ENCODE peak calls at places on chromosome 15, in four cellular contexts. R is H9; J is CD8-positive, alpha-beta T cell; Y is left lung. G is an unnamed sample.

GRCh38 chr15:29344474-29344873 is 74.9 kb upstream of the NSMCE3 start:
- DNase-seq in Y (no peak), J (no peak), R (no peak), G (no peak)

GRCh38 chr15:89837134-89837829 is 22.6 kb upstream of the ANPEP start:
- DNase-seq in Y (no peak), R (no peak), J (no peak), G (no peak)

GRCh38 chr15:41849204-41849603 is 10.6 kb downstream of the PLA2G4B start:
- DNase-seq in R (no peak), J (no peak), Y (no peak), G (no peak)

GRCh38 chr15:60462027-60462426 is 16.9 kb downstream of the ICE2 start:
- DNase-seq in R (no peak), J (no peak), Y (no peak), G (no peak)

GRCh38 chr15:92528736-92529135 is 126.8 kb downstream of the FAM174B start:
- DNase-seq in J (no peak), R (no peak), Y (no peak), G (no peak)

GRCh38 chr15:71811752-71812735 is 1.7 kb downstream of the NR2E3 start:
- DNase-seq in J (no peak), R (no peak), Y (peak; percentile 77), G (no peak)

GRCh38 chr15:85542488-85542887 is 162.1 kb downstream of the AKAP13 start:
- DNase-seq in J (no peak), Y (no peak), R (no peak), G (no peak)

GRCh38 chr15:44325568-44325967 is 37.0 kb downstream of the GOLM2 start:
- DNase-seq in R (no peak), J (no peak), Y (no peak), G (no peak)

GRCh38 chr15:100338971-100339444 is 2.8 kb downstream of the ADAMTS17 start:
- DNase-seq in R (peak; percentile 78), J (peak; percentile 79), Y (no peak), G (peak; percentile 81)

GRCh38 chr15:57273366-57273765 is 102.9 kb upstream of the CGNL1 start:
- DNase-seq in J (no peak), Y (no peak), R (no peak), G (no peak)

GRCh38 chr15:42553549-42553948 is 4.9 kb downstream of the HAUS2 start:
- DNase-seq in Y (no peak), R (no peak), J (no peak), G (no peak)

GRCh38 chr15:22978691-22979068 is 1.5 kb downstream of the CYFIP1 start:
- DNase-seq in Y (no peak), R (no peak), J (no peak), G (no peak)

GRCh38 chr15:22845289-22845900 is 6.9 kb downstream of the NIPA2 start:
- DNase-seq in Y (no peak), J (no peak), R (peak; percentile 66), G (no peak)

GRCh38 chr15:41840673-41841072 is 2.0 kb downstream of the PLA2G4B start:
- DNase-seq in R (no peak), Y (peak; percentile 43), J (no peak), G (no peak)

GRCh38 chr15:36950371-36950770 is 150.0 kb downstream of the MEIS2 start:
- DNase-seq in R (no peak), Y (no peak), J (no peak), G (no peak)

GRCh38 chr15:62109457-62109856 is 42.7 kb downstream of the C2CD4A start:
- DNase-seq in Y (no peak), J (no peak), R (no peak), G (no peak)

GRCh38 chr15:81296673-81297072 is 27.3 kb downstream of the STARD5 start:
- DNase-seq in J (peak; percentile 87), Y (peak; percentile 84), R (no peak), G (peak; percentile 67)

GRCh38 chr15:90598053-90598577 is 68.4 kb downstream of the CRTC3 start:
- DNase-seq in R (peak; percentile 72), Y (no peak), J (no peak), G (peak; percentile 23)

GRCh38 chr15:45126535-45127158 is 3.0 kb downstream of the DUOXA1 start:
- DNase-seq in Y (no peak), R (no peak), J (no peak), G (peak; percentile 63)

GRCh38 chr15:63514533-63514943 is 10.1 kb downstream of the USP3 start:
- DNase-seq in R (no peak), Y (no peak), J (no peak), G (peak; percentile 64)

GRCh38 chr15:52794665-52795463 is 4.7 kb upstream of the ONECUT1 start:
- DNase-seq in Y (no peak), R (no peak), J (no peak), G (no peak)
- H3K4me1 ChIP-seq in Y (peaks cover 6% of the 10 kb centered on the region), R (peaks cover 19% of the 10 kb centered on the region), J (peaks cover 10% of the 10 kb centered on the region), G (peaks cover 5% of the 10 kb centered on the region)

DNA sequence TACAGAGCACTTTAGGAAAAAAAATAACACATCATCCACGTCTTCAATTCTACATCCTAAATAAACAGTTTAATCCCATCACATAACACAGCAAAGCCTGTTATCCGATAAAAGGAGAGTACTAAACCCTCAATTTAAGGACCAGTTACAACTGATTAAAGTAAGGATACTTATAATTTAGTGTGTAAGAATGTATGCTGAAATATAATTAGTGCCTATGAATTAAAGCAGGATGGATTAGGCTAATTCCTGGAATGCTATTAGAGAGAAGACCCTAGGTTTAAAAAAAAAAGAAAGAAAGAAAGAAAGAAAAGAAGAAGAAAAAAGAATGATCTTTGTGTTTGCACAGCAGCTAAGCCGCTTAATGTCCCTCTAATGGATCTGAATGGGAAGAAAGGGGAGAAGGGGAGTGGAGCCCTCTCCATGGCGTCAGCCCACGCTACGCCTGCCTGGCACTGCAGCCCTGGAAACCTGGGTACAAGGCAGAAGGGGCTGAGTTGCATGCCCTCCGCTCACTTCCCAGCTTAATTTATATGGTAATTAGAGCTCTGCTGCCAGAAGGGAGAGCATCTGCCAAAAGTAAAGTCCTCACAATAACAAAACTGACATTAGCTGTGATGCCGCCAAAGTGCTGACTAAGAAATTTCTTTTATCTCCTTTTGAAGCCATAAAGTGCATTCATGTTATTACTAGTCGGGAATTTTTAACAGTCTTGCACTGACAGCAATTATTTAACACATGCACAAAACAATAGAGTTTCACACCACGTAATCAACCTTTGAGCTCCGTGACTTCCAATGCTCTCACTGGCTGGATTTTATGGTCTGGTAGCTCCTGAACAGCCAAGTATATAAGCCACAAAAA is 89.9 kb downstream of the FSIP1 start:
- DNase-seq in J (no peak), R (peak; percentile 35), Y (no peak), G (peak; percentile 42)
- H3K4me1 ChIP-seq in J (no peaks in the 10 kb centered on the region), R (no peaks in the 10 kb centered on the region), Y (no peaks in the 10 kb centered on the region), G (no peaks in the 10 kb centered on the region)

GRCh38 chr15:98537516-98538060 is 110.8 kb upstream of the IGF1R start:
- DNase-seq in R (no peak), Y (no peak), J (no peak), G (no peak)
- H3K4me1 ChIP-seq in R (no peaks in the 10 kb centered on the region), Y (no peaks in the 10 kb centered on the region), J (no peaks in the 10 kb centered on the region), G (no peaks in the 10 kb centered on the region)

GRCh38 chr15:74392902-74393301 is 25.5 kb upstream of the CYP11A1 start:
- DNase-seq in Y (peak; percentile 43), J (no peak), R (no peak), G (no peak)

GRCh38 chr15:74391604-74392401 is 24.4 kb upstream of the CYP11A1 start:
- DNase-seq in J (no peak), Y (no peak), R (no peak), G (no peak)

GRCh38 chr15:74394090-74394846 is 26.8 kb upstream of the CYP11A1 start:
- DNase-seq in R (no peak), Y (no peak), J (no peak), G (no peak)

GRCh38 chr15:74392402-74392876 is 25.0 kb upstream of the CYP11A1 start:
- DNase-seq in Y (no peak), J (no peak), R (no peak), G (no peak)

GRCh38 chr15:74393423-74393822 is 26.0 kb upstream of the CYP11A1 start:
- DNase-seq in Y (peak; percentile 60), R (no peak), J (no peak), G (no peak)
- H3K4me1 ChIP-seq in Y (no peaks in the 10 kb centered on the region), R (no peaks in the 10 kb centered on the region), J (peaks cover 25% of the 10 kb centered on the region), G (no peaks in the 10 kb centered on the region)

GRCh38 chr15:76342046-76342381 is 5.4 kb downstream of the ISL2 start:
- DNase-seq in R (peak; percentile 43), Y (no peak), J (no peak), G (no peak)

GRCh38 chr15:76340802-76341365 is 4.3 kb downstream of the ISL2 start:
- DNase-seq in Y (peak; percentile 81), R (peak; percentile 40), J (peak; percentile 64), G (peak; percentile 44)

GRCh38 chr15:76342382-76343201 is 6.0 kb downstream of the ISL2 start:
- DNase-seq in J (no peak), R (peak; percentile 83), Y (peak; percentile 83), G (peak; percentile 44)

GRCh38 chr15:76340198-76340801 is 3.7 kb downstream of the ISL2 start:
- DNase-seq in R (peak; percentile 47), J (peak; percentile 60), Y (peak; percentile 82), G (no peak)

GRCh38 chr15:76341366-76342045 is 4.9 kb downstream of the ISL2 start:
- DNase-seq in R (peak; percentile 76), Y (no peak), J (no peak), G (no peak)
- H3K4me1 ChIP-seq in R (peaks cover 3% of the 10 kb centered on the region), Y (peaks cover 18% of the 10 kb centered on the region), J (peaks cover 71% of the 10 kb centered on the region), G (peaks cover 17% of the 10 kb centered on the region)

GRCh38 chr15:52178765-52179164 is 12.4 kb downstream of the GNB5 start:
- DNase-seq in R (no peak), Y (no peak), J (peak; percentile 50), G (no peak)
- H3K4me1 ChIP-seq in R (peaks cover 4% of the 10 kb centered on the region), Y (peaks cover 9% of the 10 kb centered on the region), J (peaks cover 16% of the 10 kb centered on the region), G (no peaks in the 10 kb centered on the region)

DNA sequence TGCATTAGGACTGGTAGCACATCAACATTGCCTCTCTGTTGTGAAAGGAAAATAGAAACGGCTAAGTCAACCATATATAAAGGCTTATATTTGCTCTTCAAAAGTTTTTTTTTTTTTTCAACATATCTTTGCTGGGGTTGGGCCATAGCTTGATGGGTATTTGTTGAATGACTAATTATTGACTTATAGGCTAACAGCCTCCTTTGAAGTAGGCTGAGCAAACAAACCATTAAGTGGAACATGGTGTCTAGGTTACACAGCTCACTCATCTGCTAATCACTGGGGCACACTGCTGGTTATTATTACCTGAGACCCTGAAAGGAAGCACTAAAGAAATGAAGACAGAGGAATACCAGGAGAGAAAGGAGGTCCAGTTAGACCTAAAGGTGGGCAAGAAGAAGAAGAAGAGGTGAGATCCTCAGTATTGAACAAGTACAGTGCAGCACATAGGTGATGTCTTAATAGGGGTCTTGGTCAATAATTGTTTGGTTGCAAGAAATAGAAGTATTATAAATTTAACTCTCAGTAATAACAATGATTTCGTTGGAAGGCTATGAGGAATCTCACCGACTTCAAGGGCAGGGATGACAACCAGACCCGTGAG is 139.4 kb downstream of the RPLP1 start:
- DNase-seq in Y (no peak), R (no peak), J (no peak), G (peak; percentile 88)
- H3K4me1 ChIP-seq in Y (peaks cover 19% of the 10 kb centered on the region), R (no peaks in the 10 kb centered on the region), J (peaks cover 12% of the 10 kb centered on the region), G (no peaks in the 10 kb centered on the region)

GRCh38 chr15:77057650-77058049 is 13.3 kb downstream of the TSPAN3 start:
- DNase-seq in J (no peak), R (no peak), Y (no peak), G (no peak)
- H3K4me1 ChIP-seq in J (peaks cover 13% of the 10 kb centered on the region), R (peaks cover 2% of the 10 kb centered on the region), Y (peaks cover 20% of the 10 kb centered on the region), G (peaks cover 12% of the 10 kb centered on the region)

G was measured in small intestine.